ENCODE peak calls at places on chromosomes 2 and 18, in seven cellular contexts. A is progenitor cell of endocrine pancreas, Q is cardiac muscle cell, V is trophoblast cell, H is HFF-Myc, T is small intestine, O is GF-D8. M is an unnamed sample.

GRCh38 chr2:56540901-56541300 is 357.1 kb downstream of the CCDC85A start:
- DNase-seq in A (no peak), V (no peak), O (no peak), T (no peak), Q (no peak), H (no peak), M (no peak)

GRCh38 chr2:109247340-109247739 is 118.3 kb downstream of the SH3RF3 start:
- DNase-seq in Q (no peak), O (no peak), A (no peak), V (no peak), H (no peak), T (peak; percentile 32), M (no peak)

GRCh38 chr2:37344453-37345361 is at the start of gene QPCT:
- DNase-seq in A (no peak), H (no peak), V (peak; percentile 45), O (no peak), Q (peak; percentile 35), T (peak; percentile 35), M (no peak)

GRCh38 chr18:48714873-48715272 is 176.0 kb downstream of the CTIF start:
- DNase-seq in Q (no peak), T (peak; percentile 53), A (peak; percentile 22), V (no peak), H (no peak), O (no peak), M (no peak)

GRCh38 chr2:47849368-47849767 is 56.9 kb downstream of the FBXO11 start:
- DNase-seq in T (no peak), V (no peak), O (no peak), H (no peak), Q (no peak), A (no peak), M (no peak)

GRCh38 chr2:71299507-71299906 is 32.1 kb upstream of the ZNF638 start:
- DNase-seq in Q (peak; percentile 62), V (peak; percentile 70), H (no peak), O (no peak), T (peak; percentile 36), A (no peak), M (peak; percentile 15)

GRCh38 chr2:24409700-24410556 is 49.6 kb upstream of the ITSN2 start:
- DNase-seq in A (no peak), T (peak; percentile 71), V (peak; percentile 87), O (no peak), H (peak; percentile 46), Q (peak; percentile 83), M (peak; percentile 74)

GRCh38 chr2:96404446-96405373 is 69.1 kb downstream of the NCAPH start:
- DNase-seq in H (no peak), A (no peak), Q (no peak), V (no peak), O (no peak), T (peak; percentile 54), M (peak; percentile 27)

GRCh38 chr2:70525032-70525431 is 28.6 kb downstream of the TGFA start:
- DNase-seq in V (no peak), T (peak; percentile 67), H (no peak), O (no peak), A (no peak), Q (peak; percentile 11), M (no peak)